ENCODE peak calls at places on chromosomes 3 and 15, in ten cellular contexts. Q is HepG2; Y is D341Med; U is effector memory CD4-positive, alpha-beta T cell; B is EH; T is GM10248; V is sciatic nerve; F is T-cell; G is Jurkat, Clone E6-1; D is activated gamma-delta T cell treated with Interleukin-2 at 50 U/mL for 16 hours. E is an unnamed sample.

GRCh38 chr3:133452603-133453313 is 52.9 kb downstream of the BFSP2 start:
- DNase-seq in Y (no peak), U (no peak), T (no peak), Q (peak), F (no peak), D (no peak), B (peak), G (no peak), V (no peak), E (no peak)

GRCh38 chr3:143240921-143241320 is 121.3 kb downstream of the CHST2 start:
- DNase-seq in D (no peak), B (peak), F (no peak), Y (no peak), T (no peak), G (no peak), U (no peak), Q (no peak), V (no peak), E (no peak)

GRCh38 chr3:115040673-115041286 is 106.3 kb downstream of the ZBTB20 start:
- DNase-seq in Q (peak), F (peak), U (no peak), B (peak), D (peak), V (no peak), Y (peak), T (peak), G (peak), E (peak)

GRCh38 chr15:80619677-80620076 is 75.4 kb upstream of the ABHD17C start:
- DNase-seq in T (no peak), V (no peak), G (no peak), Y (no peak), U (no peak), D (no peak), Q (peak), F (no peak), B (peak), E (no peak)

GRCh38 chr15:63752075-63752684 is 81.6 kb downstream of the HERC1 start:
- DNase-seq in G (peak), F (peak), Q (peak), U (no peak), B (peak), T (peak), V (no peak), Y (peak), D (peak), E (peak)

GRCh38 chr15:67011620-67012005 is 53.8 kb upstream of the SMAD3 start:
- DNase-seq in G (no peak), T (no peak), Q (no peak), V (no peak), F (no peak), D (no peak), U (no peak), Y (no peak), B (no peak), E (no peak)

GRCh38 chr3:125990253-125990970 is 21.4 kb downstream of the ROPN1B start:
- DNase-seq in Y (peak), U (peak), Q (peak), T (peak), D (peak), B (peak), V (peak), G (peak), F (peak), E (peak)

GRCh38 chr3:127790580-127791183 is 31.6 kb downstream of the MGLL start:
- DNase-seq in Q (no peak), G (no peak), U (no peak), V (peak), Y (no peak), B (no peak), T (no peak), F (no peak), D (no peak), E (no peak)

GRCh38 chr3:48628277-48629017 is 6.8 kb downstream of the SLC26A6 start:
- DNase-seq in G (no peak), F (no peak), U (no peak), Y (no peak), D (no peak), B (no peak), T (no peak), Q (no peak), V (no peak), E (no peak)